ENCODE peak calls at places on chromosomes 2 and 18, in nine cellular contexts. U is transverse colon, J is dorsolateral prefrontal cortex, V is right cardiac atrium, D is neuronal stem cell, T is cardiac muscle cell, K is H7, W is aorta, Y is heart left ventricle. N is an unnamed sample.

GRCh38 chr2:10272464-10272863 is 30.2 kb upstream of the HPCAL1 start:
- DNase-seq in U (peak; percentile 2), J (peak; percentile 11), V (no peak), D (no peak), T (no peak), K (peak; percentile 33), W (peak; percentile 19), Y (no peak), N (no peak)

GRCh38 chr2:125169022-125169763 is 1144.1 kb downstream of the CNTNAP5 start:
- DNase-seq in U (no peak), J (no peak), V (no peak), D (no peak), T (peak; percentile 35), K (no peak), W (no peak), Y (no peak), N (no peak)

GRCh38 chr2:137380610-137381009 is 583.7 kb upstream of the HNMT start:
- DNase-seq in U (no peak), J (no peak), V (no peak), D (no peak), T (no peak), K (no peak), W (no peak), Y (no peak), N (no peak)

GRCh38 chr2:18721038-18721922 is 131.9 kb upstream of the NT5C1B start:
- DNase-seq in U (no peak), J (no peak), V (no peak), D (no peak), T (peak; percentile 65), K (no peak), W (no peak), Y (no peak), N (no peak)

GRCh38 chr2:195356920-195357440 is 300.0 kb upstream of the SLC39A10 start:
- DNase-seq in U (no peak), J (no peak), V (no peak), D (no peak), T (no peak), K (no peak), W (no peak), Y (no peak), N (no peak)

GRCh38 chr2:236083934-236084333 is 84.3 kb downstream of the GBX2 start:
- DNase-seq in U (no peak), J (no peak), V (no peak), D (no peak), T (no peak), K (peak; percentile 59), W (no peak), Y (no peak), N (no peak)

GRCh38 chr18:903703-904102 is 968 bp upstream of the ADCYAP1 start:
- DNase-seq in U (no peak), J (no peak), V (peak; percentile 75), D (no peak), T (peak; percentile 71), K (peak; percentile 79), W (peak; percentile 88), Y (peak; percentile 38), N (peak; percentile 71)

GRCh38 chr2:193963472-193964119 is 1693.4 kb upstream of the SLC39A10 start:
- DNase-seq in U (no peak), J (no peak), V (no peak), D (no peak), T (peak; percentile 73), K (peak; percentile 2), W (no peak), Y (no peak), N (no peak)

GRCh38 chr18:6482198-6482977 is 67.7 kb upstream of the L3MBTL4 start:
- DNase-seq in U (peak; percentile 41), J (no peak), V (peak; percentile 92), D (peak; percentile 57), T (peak; percentile 93), K (peak; percentile 87), W (peak; percentile 82), Y (peak; percentile 78), N (peak; percentile 88)

GRCh38 chr2:120779781-120780283 is 44.2 kb downstream of the GLI2 start:
- DNase-seq in U (no peak), J (peak; percentile 60), V (peak; percentile 14), D (no peak), T (peak; percentile 67), K (peak; percentile 70), W (no peak), Y (no peak), N (no peak)

GRCh38 chr2:197306691-197307030 is 3.9 kb downstream of the ANKRD44 start:
- DNase-seq in U (peak; percentile 26), J (peak; percentile 58), V (peak; percentile 60), D (no peak), T (no peak), K (no peak), W (peak; percentile 86), Y (peak; percentile 49), N (no peak)
- H3K4me3 ChIP-seq in U (no peak overlapping the region), J (peak overlapping the region; percentile 9), V (no peak overlapping the region), D (no peak overlapping the region), T (no peak overlapping the region), K (no peak overlapping the region), W (no peak overlapping the region), Y (no peak overlapping the region), N (no peak overlapping the region)

GRCh38 chr2:104859310-104860130 is 5.6 kb downstream of the POU3F3 start:
- DNase-seq in U (no peak), J (no peak), V (no peak), D (no peak), T (no peak), K (no peak), W (no peak), Y (no peak), N (no peak)
- H3K4me3 ChIP-seq in U (no peak overlapping the region), J (peak overlapping the region; percentile 75), V (no peak overlapping the region), D (no peak overlapping the region), T (no peak overlapping the region), K (no peak overlapping the region), W (no peak overlapping the region), Y (no peak overlapping the region), N (no peak overlapping the region)

GRCh38 chr18:75365837-75366236 is 61.7 kb downstream of the SMIM21 start:
- DNase-seq in U (no peak), J (no peak), V (no peak), D (no peak), T (no peak), K (no peak), W (no peak), Y (no peak), N (no peak)

GRCh38 chr18:75362435-75362834 is 65.1 kb downstream of the SMIM21 start:
- DNase-seq in U (no peak), J (no peak), V (no peak), D (no peak), T (no peak), K (no peak), W (no peak), Y (no peak), N (no peak)

GRCh38 chr18:75364512-75364911 is 63.0 kb downstream of the SMIM21 start:
- DNase-seq in U (no peak), J (no peak), V (no peak), D (no peak), T (no peak), K (no peak), W (no peak), Y (no peak), N (no peak)

GRCh38 chr18:75365230-75365629 is 62.3 kb downstream of the SMIM21 start:
- DNase-seq in U (no peak), J (no peak), V (no peak), D (no peak), T (no peak), K (no peak), W (no peak), Y (no peak), N (no peak)

GRCh38 chr18:75363446-75364225 is 63.9 kb downstream of the SMIM21 start:
- DNase-seq in U (no peak), J (no peak), V (no peak), D (no peak), T (no peak), K (no peak), W (no peak), Y (no peak), N (no peak)
- H3K4me3 ChIP-seq in U (no peak overlapping the region), J (no peak overlapping the region), V (no peak overlapping the region), D (no peak overlapping the region), T (no peak overlapping the region), K (no peak overlapping the region), W (no peak overlapping the region), Y (no peak overlapping the region), N (no peak overlapping the region)

GRCh38 chr18:2254977-2255376 is 316.3 kb downstream of the METTL4 start:
- DNase-seq in U (no peak), J (no peak), V (no peak), D (no peak), T (no peak), K (no peak), W (no peak), Y (no peak), N (no peak)

GRCh38 chr18:2258954-2259353 is 312.4 kb downstream of the METTL4 start:
- DNase-seq in U (no peak), J (no peak), V (no peak), D (no peak), T (no peak), K (no peak), W (no peak), Y (no peak), N (no peak)

GRCh38 chr18:2256577-2256976 is 314.7 kb downstream of the METTL4 start:
- DNase-seq in U (no peak), J (no peak), V (no peak), D (no peak), T (peak; percentile 11), K (no peak), W (no peak), Y (no peak), N (no peak)
- H3K4me3 ChIP-seq in U (no peak overlapping the region), J (no peak overlapping the region), V (no peak overlapping the region), D (no peak overlapping the region), T (no peak overlapping the region), K (no peak overlapping the region), W (no peak overlapping the region), Y (no peak overlapping the region), N (no peak overlapping the region)

N was measured in left lung.